ENCODE peak calls at places on chromosomes 13 and 19, in four cellular contexts. R is K562, O is WTC11, Z is HepG2. K is an unnamed sample.

GRCh38 chr19:4444765-4445741 is 12.5 kb downstream of the UBXN6 start:
- DNase-seq in R (no peak), O (no peak), Z (no peak), K (no peak)

GRCh38 chr19:46845959-46846459 is 4.6 kb downstream of the AP2S1 start:
- DNase-seq in R (peak), O (no peak), Z (no peak), K (no peak)

GRCh38 chr19:47274891-47275865 is 493 bp downstream of the INAFM1 start:
- DNase-seq in R (peak), O (peak), Z (no peak), K (no peak)

GRCh38 chr19:45074744-45075143 is 1.5 kb downstream of the ZNF296 start:
- DNase-seq in R (no peak), O (peak), Z (no peak), K (no peak)

GRCh38 chr13:25286308-25286968 is 850 bp downstream of the MTMR6 start:
- DNase-seq in R (peak), O (no peak), Z (peak), K (peak)

GRCh38 chr19:19495614-19496603 is 19.4 kb downstream of the TSSK6 start:
- DNase-seq in R (no peak), O (no peak), Z (no peak), K (no peak)

GRCh38 chr13:109762791-109763190 is 23.6 kb downstream of the IRS2 start:
- DNase-seq in R (no peak), O (no peak), Z (no peak), K (no peak)

GRCh38 chr19:5778402-5778801 is 6.1 kb downstream of the PRR22 start:
- DNase-seq in R (no peak), O (no peak), Z (no peak), K (no peak)

GRCh38 chr13:23433171-23434153 is at the start of gene SACS:
- DNase-seq in R (no peak), O (peak), Z (no peak), K (peak)

GRCh38 chr13:108924154-108924940 is 294.9 kb downstream of the MYO16 start:
- DNase-seq in R (no peak), O (no peak), Z (no peak), K (no peak)

GRCh38 chr13:110396913-110397379 is 89.9 kb downstream of the COL4A2 start:
- DNase-seq in R (no peak), O (no peak), Z (no peak), K (no peak)

GRCh38 chr19:33797821-33798633 is 1.4 kb downstream of the KCTD15 start:
- DNase-seq in R (peak), O (peak), Z (no peak), K (peak)

GRCh38 chr13:97567510-97568243 is 133.7 kb downstream of the RAP2A start:
- DNase-seq in R (no peak), O (no peak), Z (peak), K (no peak)

GRCh38 chr13:84037937-84038464 is 155.7 kb upstream of the SLITRK1 start:
- DNase-seq in R (no peak), O (no peak), Z (no peak), K (no peak)

GRCh38 chr13:111323950-111324651 is 3.7 kb downstream of the TEX29 start:
- DNase-seq in R (no peak), O (no peak), Z (no peak), K (no peak)

GRCh38 chr13:79869326-79869725 is 388.4 kb downstream of the NDFIP2 start:
- DNase-seq in R (no peak), O (no peak), Z (peak), K (no peak)

GRCh38 chr19:9901020-9901419 is 35.3 kb downstream of the OLFM2 start:
- DNase-seq in R (no peak), O (no peak), Z (no peak), K (no peak)

GRCh38 chr13:37226966-37227365 is 121.5 kb upstream of the CSNK1A1L start:
- DNase-seq in R (no peak), O (no peak), Z (no peak), K (no peak)

GRCh38 chr13:20826301-20826700 is 52.5 kb upstream of the EEF1AKMT1 start:
- DNase-seq in R (no peak), O (no peak), Z (no peak), K (no peak)

GRCh38 chr19:45994456-45994988 is 745 bp upstream of the CCDC61 start:
- DNase-seq in R (no peak), O (no peak), Z (no peak), K (no peak)

GRCh38 chr19:35224681-35225604 is 3.6 kb downstream of the FAM187B start:
- DNase-seq in R (peak), O (peak), Z (no peak), K (no peak)

GRCh38 chr13:25816239-25816638 is 235.6 kb downstream of the SHISA2 start:
- DNase-seq in R (no peak), O (no peak), Z (no peak), K (no peak)

DNA sequence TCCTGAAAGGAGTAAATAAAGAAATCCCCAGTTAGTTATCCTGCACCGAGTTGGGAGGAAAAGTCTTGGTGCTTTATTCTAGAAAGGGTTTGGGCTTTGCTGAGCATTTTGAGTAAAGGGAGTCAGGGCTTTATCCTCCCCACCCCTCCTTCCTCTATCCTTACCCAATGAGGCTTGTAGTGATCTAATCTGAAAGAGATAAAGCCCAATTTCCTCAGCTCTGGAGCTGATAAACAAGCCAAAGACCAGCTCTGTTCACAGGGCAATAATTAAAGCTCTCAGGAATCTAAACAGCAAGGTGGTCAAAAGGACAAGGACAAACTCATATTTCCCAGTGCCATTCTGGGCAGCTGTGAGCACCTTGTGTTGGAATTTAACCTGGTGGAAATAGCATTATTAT is 188.9 kb upstream of the TSC22D1 start:
- DNase-seq in R (no peak), O (no peak), Z (peak), K (no peak)
- TF ChIP-seq ELF4 in R (no peak), O (no peak), Z (no peak), K (no peak)

DNA sequence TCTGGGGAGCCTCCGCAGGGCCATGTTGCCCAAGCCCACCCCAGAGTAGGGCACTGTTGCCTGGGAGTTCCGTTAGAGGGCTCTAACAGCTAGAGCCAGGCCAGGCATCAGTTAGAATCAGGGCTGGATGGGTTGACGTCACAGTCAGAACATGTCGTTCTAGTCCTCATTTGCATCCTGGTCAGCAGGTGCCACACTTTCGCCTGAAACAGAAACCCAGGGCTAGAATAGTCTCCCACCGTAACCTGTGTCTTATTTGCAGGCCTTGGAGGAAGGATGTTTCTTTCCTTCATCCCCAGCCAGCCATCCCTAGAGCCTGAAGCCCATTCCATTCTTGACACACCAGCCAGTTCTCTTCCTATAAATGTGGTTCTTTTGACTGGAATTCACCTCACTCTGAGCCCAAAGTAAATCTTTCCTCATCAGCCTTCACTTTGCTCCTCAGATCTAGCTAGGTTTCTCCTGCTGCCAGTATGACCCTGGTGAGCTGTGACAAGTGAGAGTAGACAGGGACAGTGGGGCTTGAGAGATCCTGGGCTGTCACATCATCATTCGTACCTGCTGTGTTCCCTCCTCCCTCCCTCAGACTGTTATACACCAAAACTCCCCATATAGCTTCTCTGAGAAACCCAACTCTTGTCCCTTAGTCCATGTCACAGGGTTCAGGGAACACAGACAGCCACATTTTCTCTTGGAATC is 12.2 kb upstream of the CCDC97 start:
- DNase-seq in R (no peak), O (no peak), Z (no peak), K (no peak)
- TF ChIP-seq ELF4 in R (no peak), O (no peak), Z (no peak), K (no peak)

GRCh38 chr19:11375143-11375948 is 880 bp downstream of the SWSAP1 start:
- DNase-seq in R (peak), O (peak), Z (peak), K (peak)
- TF ChIP-seq ELF4 in R (no peak), O (no peak), Z (peak), K (no peak)

GRCh38 chr19:21749090-21749489 is 18.3 kb downstream of the ZNF100 start:
- DNase-seq in R (no peak), O (no peak), Z (no peak), K (no peak)

GRCh38 chr19:21748088-21748487 is 19.3 kb downstream of the ZNF100 start:
- DNase-seq in R (no peak), O (no peak), Z (no peak), K (no peak)

GRCh38 chr19:21751379-21751778 is 16.0 kb downstream of the ZNF100 start:
- DNase-seq in R (no peak), O (no peak), Z (peak), K (no peak)

GRCh38 chr19:21750586-21751128 is 16.7 kb downstream of the ZNF100 start:
- DNase-seq in R (no peak), O (no peak), Z (no peak), K (no peak)
- TF ChIP-seq ELF4 in R (no peak), O (no peak), Z (no peak), K (no peak)